ENCODE peak calls at places on chromosomes 5 and 9, in nine cellular contexts. S, A, F, N, Q, K, R, D and I are unnamed samples.

GRCh38 chr5:17694922-17695321 is 60.7 kb downstream of the TAF11L14 start:
- DNase-seq in S (no peak), A (no peak), F (no peak), N (no peak), Q (no peak), K (no peak), R (no peak), D (no peak), I (no peak)

GRCh38 chr5:109105631-109106267 is 304.0 kb downstream of the PJA2 start:
- DNase-seq in S (no peak), A (no peak), F (peak; percentile 18), N (no peak), Q (no peak), K (peak; percentile 39), R (no peak), D (peak; percentile 94), I (peak; percentile 90)

GRCh38 chr9:96450613-96451544 is 910 bp downstream of the HABP4 start:
- DNase-seq in S (peak; percentile 49), A (peak; percentile 50), F (peak; percentile 24), N (peak; percentile 62), Q (peak; percentile 51), K (peak; percentile 41), R (peak; percentile 33), D (peak; percentile 35), I (peak; percentile 50)

GRCh38 chr9:121282309-121283071 is 14.5 kb downstream of the GSN start:
- DNase-seq in S (peak; percentile 56), A (no peak), F (peak; percentile 85), N (no peak), Q (peak; percentile 79), K (peak; percentile 60), R (no peak), D (peak; percentile 92), I (peak; percentile 62)

GRCh38 chr9:104743377-104743985 is 4.0 kb upstream of the NIPSNAP3A start:
- DNase-seq in S (no peak), A (peak; percentile 63), F (no peak), N (no peak), Q (no peak), K (no peak), R (peak; percentile 17), D (peak; percentile 50), I (peak; percentile 70)

GRCh38 chr5:143550985-143551630 is 147.6 kb upstream of the NR3C1 start:
- DNase-seq in S (no peak), A (no peak), F (no peak), N (no peak), Q (no peak), K (no peak), R (no peak), D (peak; percentile 47), I (no peak)

GRCh38 chr5:65818592-65818991 is 96.6 kb downstream of the NLN start:
- DNase-seq in S (peak; percentile 81), A (no peak), F (no peak), N (no peak), Q (no peak), K (no peak), R (no peak), D (no peak), I (no peak)

GRCh38 chr5:89213584-89213983 is 330.6 kb upstream of the MEF2C start:
- DNase-seq in S (no peak), A (peak; percentile 2), F (no peak), N (no peak), Q (no peak), K (no peak), R (no peak), D (peak; percentile 92), I (peak; percentile 93)

GRCh38 chr5:87210076-87210475 is 57.6 kb upstream of the RASA1 start:
- DNase-seq in S (no peak), A (no peak), F (no peak), N (no peak), Q (no peak), K (no peak), R (no peak), D (peak; percentile 60), I (peak; percentile 54)

GRCh38 chr5:35899805-35900204 is 38.6 kb downstream of the CAPSL start:
- DNase-seq in S (no peak), A (no peak), F (no peak), N (no peak), Q (no peak), K (no peak), R (no peak), D (no peak), I (no peak)

GRCh38 chr5:120207139-120207538 is 257.0 kb upstream of the PRR16 start:
- DNase-seq in S (no peak), A (no peak), F (no peak), N (no peak), Q (no peak), K (no peak), R (no peak), D (no peak), I (peak; percentile 9)

GRCh38 chr5:142145106-142145900 is 36.7 kb downstream of the NDFIP1 start:
- DNase-seq in S (no peak), A (peak; percentile 77), F (peak; percentile 62), N (no peak), Q (no peak), K (peak; percentile 79), R (peak; percentile 64), D (peak; percentile 50), I (peak; percentile 69)

GRCh38 chr9:130042931-130043653 is at the start of gene FNBP1:
- DNase-seq in S (peak; percentile 89), A (peak; percentile 86), F (peak; percentile 67), N (peak; percentile 86), Q (peak; percentile 89), K (peak; percentile 77), R (peak; percentile 77), D (peak; percentile 75), I (peak; percentile 83)

GRCh38 chr5:170056561-170057267 is 49.0 kb upstream of the FOXI1 start:
- DNase-seq in S (no peak), A (no peak), F (no peak), N (no peak), Q (no peak), K (no peak), R (no peak), D (no peak), I (no peak)

GRCh38 chr5:37665272-37665671 is 174.6 kb downstream of the GDNF start:
- DNase-seq in S (no peak), A (no peak), F (no peak), N (no peak), Q (no peak), K (no peak), R (no peak), D (peak; percentile 57), I (peak; percentile 61)

GRCh38 chr9:29393064-29393463 is 1819.8 kb upstream of the C9orf72 start:
- DNase-seq in S (no peak), A (no peak), F (no peak), N (no peak), Q (no peak), K (no peak), R (no peak), D (peak; percentile 3), I (peak; percentile 41)

GRCh38 chr5:137497396-137498290 is 1.5 kb downstream of the SPOCK1 start:
- DNase-seq in S (no peak), A (no peak), F (no peak), N (peak; percentile 46), Q (no peak), K (no peak), R (no peak), D (no peak), I (no peak)

GRCh38 chr5:34627794-34628193 is 28.3 kb upstream of the RAI14 start:
- DNase-seq in S (no peak), A (no peak), F (no peak), N (no peak), Q (no peak), K (no peak), R (no peak), D (peak; percentile 95), I (peak; percentile 85)

GRCh38 chr9:87062706-87063105 is 115.4 kb upstream of the GAS1 start:
- DNase-seq in S (no peak), A (no peak), F (no peak), N (no peak), Q (no peak), K (no peak), R (no peak), D (no peak), I (no peak)
- H3K4me3 ChIP-seq in S (no peak overlapping the region), A (no peak overlapping the region), F (no peak overlapping the region), N (no peak overlapping the region), Q (no peak overlapping the region), K (no peak overlapping the region), R (no peak overlapping the region), D (no peak overlapping the region), I (no peak overlapping the region)

GRCh38 chr5:42990892-42991291 is 49.2 kb downstream of the ANXA2R start:
- DNase-seq in S (no peak), A (no peak), F (no peak), N (no peak), Q (no peak), K (no peak), R (no peak), D (no peak), I (no peak)
- H3K4me3 ChIP-seq in S (no peak overlapping the region), A (no peak overlapping the region), F (no peak overlapping the region), N (no peak overlapping the region), Q (peak overlapping the region; percentile 73), K (peak overlapping the region; percentile 50), R (peak overlapping the region; percentile 92), D (no peak overlapping the region), I (peak overlapping the region; percentile 69)

GRCh38 chr5:126801174-126801991 is 24.4 kb downstream of the LMNB1 start:
- DNase-seq in S (no peak), A (no peak), F (no peak), N (no peak), Q (no peak), K (no peak), R (no peak), D (no peak), I (no peak)
- H3K4me3 ChIP-seq in S (no peak overlapping the region), A (no peak overlapping the region), F (no peak overlapping the region), N (no peak overlapping the region), Q (no peak overlapping the region), K (no peak overlapping the region), R (no peak overlapping the region), D (no peak overlapping the region), I (no peak overlapping the region)

GRCh38 chr9:93224591-93224990 is 40.7 kb downstream of the WNK2 start:
- DNase-seq in S (peak; percentile 30), A (no peak), F (peak; percentile 39), N (no peak), Q (no peak), K (no peak), R (no peak), D (no peak), I (no peak)

GRCh38 chr9:93226819-93227218 is 42.9 kb downstream of the WNK2 start:
- DNase-seq in S (peak; percentile 86), A (no peak), F (no peak), N (no peak), Q (peak; percentile 12), K (no peak), R (no peak), D (no peak), I (no peak)

GRCh38 chr9:93225892-93226291 is 42.0 kb downstream of the WNK2 start:
- DNase-seq in S (peak; percentile 33), A (no peak), F (no peak), N (no peak), Q (peak; percentile 25), K (no peak), R (no peak), D (no peak), I (no peak)

GRCh38 chr9:93223241-93224180 is 39.6 kb downstream of the WNK2 start:
- DNase-seq in S (peak; percentile 74), A (no peak), F (no peak), N (no peak), Q (peak; percentile 54), K (no peak), R (no peak), D (peak; percentile 79), I (peak; percentile 57)

DNA sequence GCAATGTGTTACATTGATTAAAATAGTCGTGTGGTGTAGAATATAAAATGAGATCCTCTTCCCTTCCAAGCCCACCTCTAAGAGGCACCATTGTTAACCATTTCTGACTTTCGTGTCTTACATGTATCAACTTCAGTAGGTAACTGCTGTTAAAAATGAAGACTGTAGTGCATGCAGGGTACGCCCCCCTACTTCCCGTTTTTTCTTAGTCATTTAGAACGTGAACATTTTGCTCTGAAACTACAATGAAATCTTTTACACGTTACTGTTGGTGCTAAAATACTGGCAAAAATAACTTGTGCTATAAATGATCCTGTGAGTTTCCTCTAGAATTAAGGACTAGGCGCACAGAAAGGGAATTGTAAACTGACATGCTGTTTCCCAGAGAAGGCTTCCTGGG is 41.5 kb downstream of the WNK2 start:
- DNase-seq in S (no peak), A (no peak), F (no peak), N (no peak), Q (no peak), K (no peak), R (no peak), D (no peak), I (no peak)
- H3K4me3 ChIP-seq in S (no peak overlapping the region), A (no peak overlapping the region), F (no peak overlapping the region), N (no peak overlapping the region), Q (no peak overlapping the region), K (no peak overlapping the region), R (no peak overlapping the region), D (no peak overlapping the region), I (no peak overlapping the region)